ENCODE peak calls at places on chromosomes 5 and 9, in seven cellular contexts. One of them, this sample, is unnamed.

GRCh38 chr9:37952731-37953130 is 48.8 kb upstream of the SLC25A51 start:
- DNase-seq in right atrium auricular region: no peak
- DNase-seq in lower leg skin: no peak
- DNase-seq in kidney epithelial cell: no peak
- DNase-seq in GM12865: no peak
- DNase-seq in left ventricle myocardium inferior: no peak
- DNase-seq in stomach: no peak
- DNase-seq in this sample: peak

GRCh38 chr5:153818626-153819025 is 220.1 kb downstream of the FAM114A2 start:
- DNase-seq in right atrium auricular region: no peak
- DNase-seq in lower leg skin: no peak
- DNase-seq in kidney epithelial cell: no peak
- DNase-seq in GM12865: no peak
- DNase-seq in left ventricle myocardium inferior: no peak
- DNase-seq in stomach: no peak
- DNase-seq in this sample: no peak

GRCh38 chr9:103999375-104000062 is 94.6 kb upstream of the SMC2 start:
- DNase-seq in right atrium auricular region: no peak
- DNase-seq in lower leg skin: no peak
- DNase-seq in kidney epithelial cell: no peak
- DNase-seq in GM12865: no peak
- DNase-seq in left ventricle myocardium inferior: peak
- DNase-seq in stomach: no peak
- DNase-seq in this sample: no peak

GRCh38 chr5:159762921-159763320 is 153.4 kb upstream of the ADRA1B start:
- DNase-seq in right atrium auricular region: no peak
- DNase-seq in lower leg skin: no peak
- DNase-seq in kidney epithelial cell: no peak
- DNase-seq in GM12865: no peak
- DNase-seq in left ventricle myocardium inferior: no peak
- DNase-seq in stomach: no peak
- DNase-seq in this sample: no peak

GRCh38 chr5:43603535-43604363 is 769 bp downstream of the NNT start:
- DNase-seq in right atrium auricular region: peak
- DNase-seq in lower leg skin: peak
- DNase-seq in kidney epithelial cell: no peak
- DNase-seq in GM12865: peak
- DNase-seq in left ventricle myocardium inferior: peak
- DNase-seq in stomach: peak
- DNase-seq in this sample: peak

GRCh38 chr5:55572011-55572410 is 37.2 kb upstream of the PLPP1 start:
- DNase-seq in right atrium auricular region: no peak
- DNase-seq in lower leg skin: no peak
- DNase-seq in kidney epithelial cell: no peak
- DNase-seq in GM12865: no peak
- DNase-seq in left ventricle myocardium inferior: no peak
- DNase-seq in stomach: no peak
- DNase-seq in this sample: no peak

GRCh38 chr9:107198718-107199117 is 84.4 kb upstream of the RAD23B start:
- DNase-seq in right atrium auricular region: no peak
- DNase-seq in lower leg skin: no peak
- DNase-seq in kidney epithelial cell: no peak
- DNase-seq in GM12865: no peak
- DNase-seq in left ventricle myocardium inferior: no peak
- DNase-seq in stomach: no peak
- DNase-seq in this sample: no peak

GRCh38 chr5:64635056-64635686 is 55.1 kb upstream of the SHISAL2B start:
- DNase-seq in right atrium auricular region: no peak
- DNase-seq in lower leg skin: no peak
- DNase-seq in kidney epithelial cell: no peak
- DNase-seq in GM12865: peak
- DNase-seq in left ventricle myocardium inferior: no peak
- DNase-seq in stomach: no peak
- DNase-seq in this sample: peak

GRCh38 chr9:69542942-69543704 is 129.0 kb downstream of the APBA1 start:
- DNase-seq in right atrium auricular region: no peak
- DNase-seq in lower leg skin: no peak
- DNase-seq in kidney epithelial cell: no peak
- DNase-seq in GM12865: no peak
- DNase-seq in left ventricle myocardium inferior: peak
- DNase-seq in stomach: no peak
- DNase-seq in this sample: no peak

GRCh38 chr5:79107020-79107796 is 4.4 kb upstream of the BHMT start:
- DNase-seq in right atrium auricular region: no peak
- DNase-seq in lower leg skin: no peak
- DNase-seq in kidney epithelial cell: peak
- DNase-seq in GM12865: no peak
- DNase-seq in left ventricle myocardium inferior: no peak
- DNase-seq in stomach: no peak
- DNase-seq in this sample: peak

GRCh38 chr9:129125478-129125877 is 14.3 kb downstream of the PTPA start:
- DNase-seq in right atrium auricular region: no peak
- DNase-seq in lower leg skin: no peak
- DNase-seq in kidney epithelial cell: no peak
- DNase-seq in GM12865: peak
- DNase-seq in left ventricle myocardium inferior: no peak
- DNase-seq in stomach: no peak
- DNase-seq in this sample: no peak

GRCh38 chr5:32690153-32690552 is 21.0 kb upstream of the NPR3 start:
- DNase-seq in right atrium auricular region: no peak
- DNase-seq in lower leg skin: no peak
- DNase-seq in kidney epithelial cell: no peak
- DNase-seq in GM12865: no peak
- DNase-seq in left ventricle myocardium inferior: no peak
- DNase-seq in stomach: no peak
- DNase-seq in this sample: no peak

GRCh38 chr9:79695531-79696218 is 123.9 kb downstream of the TLE4 start:
- DNase-seq in right atrium auricular region: no peak
- DNase-seq in lower leg skin: no peak
- DNase-seq in kidney epithelial cell: no peak
- DNase-seq in GM12865: peak
- DNase-seq in left ventricle myocardium inferior: no peak
- DNase-seq in stomach: no peak
- DNase-seq in this sample: no peak

GRCh38 chr9:106467113-106467846 is 395.7 kb upstream of the ZNF462 start:
- DNase-seq in right atrium auricular region: no peak
- DNase-seq in lower leg skin: no peak
- DNase-seq in kidney epithelial cell: no peak
- DNase-seq in GM12865: no peak
- DNase-seq in left ventricle myocardium inferior: no peak
- DNase-seq in stomach: no peak
- DNase-seq in this sample: no peak

GRCh38 chr5:123095694-123096120 is 6.7 kb downstream of the PRDM6 start:
- DNase-seq in right atrium auricular region: no peak
- DNase-seq in lower leg skin: no peak
- DNase-seq in kidney epithelial cell: no peak
- DNase-seq in GM12865: no peak
- DNase-seq in left ventricle myocardium inferior: no peak
- DNase-seq in stomach: no peak
- DNase-seq in this sample: no peak
- H3K4me3 ChIP-seq in right atrium auricular region: no peak
- H3K4me3 ChIP-seq in lower leg skin: no peak
- H3K4me3 ChIP-seq in kidney epithelial cell: no peak
- H3K4me3 ChIP-seq in GM12865: no peak
- H3K4me3 ChIP-seq in left ventricle myocardium inferior: peak
- H3K4me3 ChIP-seq in stomach: peak
- H3K4me3 ChIP-seq in this sample: no peak

DNA sequence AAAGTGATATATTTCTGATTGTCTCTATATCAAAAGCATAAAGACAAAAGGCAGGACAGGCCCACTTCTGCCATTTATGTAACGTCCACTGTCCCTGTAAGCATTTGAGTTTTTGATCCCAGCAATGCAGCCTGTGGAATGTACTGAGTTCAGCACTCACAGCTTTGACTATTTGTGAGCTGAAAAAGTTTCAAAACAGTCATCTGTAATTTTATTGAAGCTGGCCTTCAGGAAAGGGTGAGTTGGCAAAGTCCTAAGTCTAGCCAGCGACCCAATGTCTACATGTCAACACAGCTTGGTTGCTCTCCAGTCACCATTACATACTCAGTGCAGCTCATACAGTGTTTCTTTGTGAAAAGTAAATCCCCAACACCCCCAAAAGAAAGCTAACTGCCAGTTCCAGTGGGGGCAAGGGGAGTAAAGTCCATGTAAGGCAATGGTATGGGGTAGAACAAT is 9.7 kb downstream of the LIFR start:
- DNase-seq in right atrium auricular region: no peak
- DNase-seq in lower leg skin: no peak
- DNase-seq in kidney epithelial cell: no peak
- DNase-seq in GM12865: no peak
- DNase-seq in left ventricle myocardium inferior: no peak
- DNase-seq in stomach: no peak
- DNase-seq in this sample: no peak
- TF ChIP-seq CTCF in right atrium auricular region: no peak
- TF ChIP-seq CTCF in lower leg skin: no peak
- TF ChIP-seq CTCF in kidney epithelial cell: no peak
- TF ChIP-seq CTCF in GM12865: no peak
- TF ChIP-seq CTCF in left ventricle myocardium inferior: no peak
- TF ChIP-seq CTCF in stomach: no peak
- TF ChIP-seq CTCF in this sample: no peak

GRCh38 chr5:6583049-6583880 is 49.6 kb downstream of the NSUN2 start:
- DNase-seq in right atrium auricular region: peak
- DNase-seq in lower leg skin: no peak
- DNase-seq in kidney epithelial cell: no peak
- DNase-seq in GM12865: no peak
- DNase-seq in left ventricle myocardium inferior: peak
- DNase-seq in stomach: peak
- DNase-seq in this sample: no peak

GRCh38 chr5:6584101-6584645 is 48.7 kb downstream of the NSUN2 start:
- DNase-seq in right atrium auricular region: peak
- DNase-seq in lower leg skin: no peak
- DNase-seq in kidney epithelial cell: no peak
- DNase-seq in GM12865: no peak
- DNase-seq in left ventricle myocardium inferior: no peak
- DNase-seq in stomach: no peak
- DNase-seq in this sample: no peak

GRCh38 chr5:6585939-6586646 is 46.8 kb downstream of the NSUN2 start:
- DNase-seq in right atrium auricular region: peak
- DNase-seq in lower leg skin: no peak
- DNase-seq in kidney epithelial cell: no peak
- DNase-seq in GM12865: no peak
- DNase-seq in left ventricle myocardium inferior: no peak
- DNase-seq in stomach: no peak
- DNase-seq in this sample: no peak

GRCh38 chr5:6585168-6585567 is 47.7 kb downstream of the NSUN2 start:
- DNase-seq in right atrium auricular region: peak
- DNase-seq in lower leg skin: no peak
- DNase-seq in kidney epithelial cell: no peak
- DNase-seq in GM12865: no peak
- DNase-seq in left ventricle myocardium inferior: no peak
- DNase-seq in stomach: no peak
- DNase-seq in this sample: no peak

DNA sequence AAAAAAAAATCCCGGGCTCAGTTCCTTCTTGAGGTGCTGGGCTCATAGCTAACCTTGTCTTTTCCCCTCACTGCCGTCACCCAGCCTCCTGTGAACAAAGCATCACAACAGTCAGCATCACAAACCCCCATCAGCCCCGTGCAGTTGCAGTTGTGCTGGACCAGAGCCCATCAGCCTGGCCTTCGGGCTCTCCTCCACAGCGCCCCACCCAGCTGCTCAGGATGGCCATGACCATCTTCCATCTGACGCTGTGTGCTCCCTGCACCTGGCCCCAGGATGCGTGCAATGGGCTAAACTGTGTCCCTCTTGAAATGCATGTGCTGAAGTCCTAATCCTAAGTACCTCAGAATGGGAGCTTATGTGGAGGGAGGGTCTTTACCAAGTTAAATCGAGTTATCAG is 48.1 kb downstream of the NSUN2 start:
- DNase-seq in right atrium auricular region: peak
- DNase-seq in lower leg skin: no peak
- DNase-seq in kidney epithelial cell: no peak
- DNase-seq in GM12865: no peak
- DNase-seq in left ventricle myocardium inferior: no peak
- DNase-seq in stomach: no peak
- DNase-seq in this sample: no peak
- H3K4me3 ChIP-seq in right atrium auricular region: no peak
- H3K4me3 ChIP-seq in lower leg skin: no peak
- H3K4me3 ChIP-seq in kidney epithelial cell: no peak
- H3K4me3 ChIP-seq in GM12865: no peak
- H3K4me3 ChIP-seq in left ventricle myocardium inferior: no peak
- H3K4me3 ChIP-seq in stomach: no peak
- H3K4me3 ChIP-seq in this sample: no peak

GRCh38 chr5:956941-957729 is 51.5 kb upstream of the NKD2 start:
- DNase-seq in right atrium auricular region: no peak
- DNase-seq in lower leg skin: no peak
- DNase-seq in kidney epithelial cell: peak
- DNase-seq in GM12865: peak
- DNase-seq in left ventricle myocardium inferior: no peak
- DNase-seq in stomach: no peak
- DNase-seq in this sample: peak
- TF ChIP-seq CTCF in right atrium auricular region: no peak
- TF ChIP-seq CTCF in lower leg skin: no peak
- TF ChIP-seq CTCF in kidney epithelial cell: peak
- TF ChIP-seq CTCF in GM12865: no peak
- TF ChIP-seq CTCF in left ventricle myocardium inferior: no peak
- TF ChIP-seq CTCF in stomach: no peak
- TF ChIP-seq CTCF in this sample: peak

GRCh38 chr5:96902876-96903275 is 26.6 kb downstream of the ERAP2 start:
- DNase-seq in right atrium auricular region: no peak
- DNase-seq in lower leg skin: no peak
- DNase-seq in kidney epithelial cell: no peak
- DNase-seq in GM12865: no peak
- DNase-seq in left ventricle myocardium inferior: no peak
- DNase-seq in stomach: no peak
- DNase-seq in this sample: no peak

GRCh38 chr5:96901841-96902240 is 25.5 kb downstream of the ERAP2 start:
- DNase-seq in right atrium auricular region: no peak
- DNase-seq in lower leg skin: no peak
- DNase-seq in kidney epithelial cell: no peak
- DNase-seq in GM12865: no peak
- DNase-seq in left ventricle myocardium inferior: no peak
- DNase-seq in stomach: no peak
- DNase-seq in this sample: no peak

GRCh38 chr5:96904054-96904931 is 28.0 kb downstream of the ERAP2 start:
- DNase-seq in right atrium auricular region: no peak
- DNase-seq in lower leg skin: no peak
- DNase-seq in kidney epithelial cell: no peak
- DNase-seq in GM12865: no peak
- DNase-seq in left ventricle myocardium inferior: no peak
- DNase-seq in stomach: no peak
- DNase-seq in this sample: no peak

GRCh38 chr5:96903300-96903699 is 27.0 kb downstream of the ERAP2 start:
- DNase-seq in right atrium auricular region: no peak
- DNase-seq in lower leg skin: no peak
- DNase-seq in kidney epithelial cell: no peak
- DNase-seq in GM12865: no peak
- DNase-seq in left ventricle myocardium inferior: no peak
- DNase-seq in stomach: no peak
- DNase-seq in this sample: no peak

GRCh38 chr5:96901384-96901783 is 25.1 kb downstream of the ERAP2 start:
- DNase-seq in right atrium auricular region: no peak
- DNase-seq in lower leg skin: no peak
- DNase-seq in kidney epithelial cell: no peak
- DNase-seq in GM12865: peak
- DNase-seq in left ventricle myocardium inferior: no peak
- DNase-seq in stomach: no peak
- DNase-seq in this sample: no peak
- H3K4me3 ChIP-seq in right atrium auricular region: no peak
- H3K4me3 ChIP-seq in lower leg skin: no peak
- H3K4me3 ChIP-seq in kidney epithelial cell: no peak
- H3K4me3 ChIP-seq in GM12865: no peak
- H3K4me3 ChIP-seq in left ventricle myocardium inferior: no peak
- H3K4me3 ChIP-seq in stomach: no peak
- H3K4me3 ChIP-seq in this sample: no peak

GRCh38 chr9:33722359-33722675 is 73.0 kb upstream of the PRSS3 start:
- DNase-seq in right atrium auricular region: no peak
- DNase-seq in lower leg skin: no peak
- DNase-seq in kidney epithelial cell: no peak
- DNase-seq in GM12865: no peak
- DNase-seq in left ventricle myocardium inferior: no peak
- DNase-seq in stomach: no peak
- DNase-seq in this sample: no peak
- TF ChIP-seq CTCF in right atrium auricular region: no peak
- TF ChIP-seq CTCF in lower leg skin: no peak
- TF ChIP-seq CTCF in kidney epithelial cell: no peak
- TF ChIP-seq CTCF in GM12865: no peak
- TF ChIP-seq CTCF in left ventricle myocardium inferior: peak
- TF ChIP-seq CTCF in stomach: peak
- TF ChIP-seq CTCF in this sample: no peak

This sample was measured in HFF-Myc.